ENCODE peak calls at places on chromosome 9, in four cellular contexts. C is astrocyte of the spinal cord, N is fibroblast of mammary gland, H is psoas muscle. O is an unnamed sample.

GRCh38 chr9:127455299-127455992 is 4.1 kb downstream of the LRSAM1 start:
- DNase-seq in N (no peak), H (peak; percentile 78), C (no peak), O (no peak)

GRCh38 chr9:20563917-20564316 is 58.4 kb downstream of the MLLT3 start:
- DNase-seq in H (no peak), C (no peak), N (no peak), O (no peak)

GRCh38 chr9:108552459-108553040 is 303.2 kb downstream of the ACTL7B start:
- DNase-seq in H (no peak), N (peak; percentile 82), C (no peak), O (no peak)

GRCh38 chr9:114791736-114792135 is 14.1 kb downstream of the TNFSF15 start:
- DNase-seq in N (no peak), C (no peak), H (no peak), O (no peak)

GRCh38 chr9:89097219-89097618 is 81.4 kb downstream of the SHC3 start:
- DNase-seq in C (no peak), N (no peak), H (no peak), O (no peak)

GRCh38 chr9:90970603-90971002 is 169.0 kb downstream of the SYK start:
- DNase-seq in C (peak; percentile 5), H (no peak), N (peak; percentile 35), O (no peak)

GRCh38 chr9:137315581-137316011 is 13.5 kb upstream of the NRARP start:
- DNase-seq in C (no peak), N (no peak), H (peak; percentile 42), O (no peak)

GRCh38 chr9:134455951-134456739 is 129.9 kb downstream of the RXRA start:
- DNase-seq in C (peak; percentile 98), N (peak; percentile 99), H (peak; percentile 89), O (peak; percentile 98)

GRCh38 chr9:128049788-128050187 is 17.3 kb downstream of the NAIF1 start:
- DNase-seq in C (no peak), H (no peak), N (no peak), O (no peak)

GRCh38 chr9:104386425-104387069 is 117.5 kb upstream of the OR13F1 start:
- DNase-seq in C (peak; percentile 25), N (peak; percentile 57), H (no peak), O (peak; percentile 74)

GRCh38 chr9:98087420-98088354 is 31.2 kb downstream of the NANS start:
- DNase-seq in C (peak; percentile 55), H (peak; percentile 64), N (peak; percentile 64), O (peak; percentile 63)

GRCh38 chr9:99357575-99357974 is 135.5 kb downstream of the SEC61B start:
- DNase-seq in H (peak; percentile 85), N (peak; percentile 49), C (no peak), O (peak; percentile 3)

GRCh38 chr9:28668158-28668557 is 1094.9 kb upstream of the C9orf72 start:
- DNase-seq in H (no peak), C (no peak), N (no peak), O (no peak)

GRCh38 chr9:126126807-126127206 is 199.8 kb upstream of the MVB12B start:
- DNase-seq in N (no peak), C (no peak), H (no peak), O (no peak)

GRCh38 chr9:125586173-125586512 is 120.9 kb downstream of the MAPKAP1 start:
- DNase-seq in N (no peak), C (no peak), H (no peak), O (no peak)

GRCh38 chr9:35756743-35757526 is 2.9 kb upstream of the MSMP start:
- DNase-seq in C (peak; percentile 29), H (peak; percentile 87), N (no peak), O (no peak)

GRCh38 chr9:106862946-106863740 is at the start of gene ZNF462:
- DNase-seq in H (peak; percentile 72), N (peak; percentile 75), C (peak; percentile 77), O (peak; percentile 84)

GRCh38 chr9:14314929-14315753 is 1.2 kb upstream of the NFIB start:
- DNase-seq in H (peak; percentile 98), N (peak; percentile 80), C (peak; percentile 92), O (peak; percentile 92)

GRCh38 chr9:80213613-80214012 is 641.8 kb downstream of the TLE4 start:
- DNase-seq in H (no peak), C (no peak), N (no peak), O (no peak)

GRCh38 chr9:63816742-63817621 is 1468.0 kb downstream of the FOXD4L5 start:
- DNase-seq in C (peak; percentile 95), N (peak; percentile 69), H (peak; percentile 84), O (peak; percentile 89)

GRCh38 chr9:134180786-134181647 is 16.7 kb upstream of the RNU6ATAC start:
- DNase-seq in C (no peak), N (no peak), H (no peak), O (no peak)

GRCh38 chr9:9919174-9919573 is 693.6 kb downstream of the PTPRD start:
- DNase-seq in H (no peak), C (no peak), N (no peak), O (no peak)

GRCh38 chr9:135506327-135507103 is 6.0 kb downstream of the MRPS2 start:
- DNase-seq in C (no peak), H (no peak), N (no peak), O (peak; percentile 34)

GRCh38 chr9:137311171-137311970 is 9.3 kb upstream of the NRARP start:
- DNase-seq in H (peak; percentile 52), C (no peak), N (peak; percentile 42), O (no peak)

O was measured in cardiac fibroblast.